ENCODE peak calls at places on chromosomes 1 and 21, in nine cellular contexts. D, W, S, A, C, I, X, T and M are unnamed samples.

GRCh38 chr21:31316488-31317169 is 27.4 kb downstream of the TIAM1 start:
- DNase-seq in D (peak), W (peak), S (no peak), A (peak), C (no peak), I (no peak), X (no peak), T (no peak), M (no peak)

GRCh38 chr1:39754906-39755504 is 16.1 kb downstream of the OXCT2 start:
- DNase-seq in D (peak), W (peak), S (no peak), A (no peak), C (no peak), I (no peak), X (no peak), T (no peak), M (no peak)

GRCh38 chr1:225508538-225509375 is 80.9 kb upstream of the LBR start:
- DNase-seq in D (peak), W (peak), S (peak), A (peak), C (peak), I (peak), X (peak), T (no peak), M (peak)

GRCh38 chr1:155324717-155325595 is 4.3 kb downstream of the RUSC1 start:
- DNase-seq in D (peak), W (peak), S (peak), A (peak), C (peak), I (peak), X (peak), T (peak), M (no peak)

GRCh38 chr1:49045371-49045770 is 268.7 kb upstream of the BEND5 start:
- DNase-seq in D (no peak), W (no peak), S (no peak), A (no peak), C (no peak), I (no peak), X (no peak), T (no peak), M (no peak)

GRCh38 chr1:48495166-48495565 is 23.2 kb upstream of the SPATA6 start:
- DNase-seq in D (no peak), W (no peak), S (no peak), A (no peak), C (no peak), I (no peak), X (no peak), T (no peak), M (no peak)

GRCh38 chr1:238681021-238681420 is 705.3 kb upstream of the CHRM3 start:
- DNase-seq in D (peak), W (peak), S (no peak), A (peak), C (no peak), I (no peak), X (no peak), T (no peak), M (no peak)

GRCh38 chr1:201281573-201281972 is 1.7 kb upstream of the PKP1 start:
- DNase-seq in D (no peak), W (no peak), S (no peak), A (no peak), C (no peak), I (peak), X (no peak), T (no peak), M (no peak)

GRCh38 chr1:29441916-29442668 is 205.8 kb downstream of the PTPRU start:
- DNase-seq in D (no peak), W (no peak), S (no peak), A (no peak), C (no peak), I (no peak), X (no peak), T (no peak), M (no peak)

GRCh38 chr1:172754609-172755008 is 95.7 kb downstream of the FASLG start:
- DNase-seq in D (no peak), W (no peak), S (no peak), A (no peak), C (no peak), I (no peak), X (no peak), T (no peak), M (no peak)

GRCh38 chr1:9859252-9860014 is 35.7 kb upstream of the CLSTN1 start:
- DNase-seq in D (peak), W (no peak), S (no peak), A (peak), C (no peak), I (no peak), X (no peak), T (no peak), M (no peak)

GRCh38 chr1:233105225-233105624 is 154.8 kb downstream of the NTPCR start:
- DNase-seq in D (peak), W (peak), S (no peak), A (peak), C (no peak), I (no peak), X (no peak), T (no peak), M (no peak)

GRCh38 chr1:44747878-44748277 is 8.2 kb downstream of the KIF2C start:
- DNase-seq in D (no peak), W (no peak), S (no peak), A (no peak), C (no peak), I (no peak), X (no peak), T (no peak), M (no peak)

GRCh38 chr21:45248893-45249381 is 38.8 kb downstream of the POFUT2 start:
- DNase-seq in D (peak), W (peak), S (no peak), A (peak), C (no peak), I (no peak), X (no peak), T (peak), M (peak)

GRCh38 chr21:46108827-46109226 is 10.9 kb downstream of the COL6A2 start:
- DNase-seq in D (no peak), W (no peak), S (no peak), A (no peak), C (no peak), I (peak), X (no peak), T (no peak), M (no peak)

GRCh38 chr1:22415489-22415888 is 36.2 kb upstream of the ZBTB40 start:
- DNase-seq in D (no peak), W (no peak), S (no peak), A (no peak), C (no peak), I (no peak), X (no peak), T (no peak), M (no peak)

GRCh38 chr1:90964444-90965035 is 57.3 kb downstream of the ZNF644 start:
- DNase-seq in D (peak), W (peak), S (no peak), A (peak), C (peak), I (no peak), X (peak), T (peak), M (peak)

GRCh38 chr1:36125129-36125991 is at the start of gene COL8A2:
- DNase-seq in D (no peak), W (no peak), S (no peak), A (no peak), C (no peak), I (peak), X (no peak), T (no peak), M (no peak)

GRCh38 chr1:59429651-59430050 is 132.8 kb downstream of the FGGY start:
- DNase-seq in D (no peak), W (no peak), S (no peak), A (no peak), C (no peak), I (no peak), X (no peak), T (no peak), M (no peak)

GRCh38 chr1:157105988-157106812 is 6.6 kb upstream of the ETV3L start:
- DNase-seq in D (peak), W (peak), S (peak), A (peak), C (no peak), I (peak), X (no peak), T (no peak), M (no peak)

GRCh38 chr1:91755176-91755575 is 130.8 kb downstream of the TGFBR3 start:
- DNase-seq in D (no peak), W (peak), S (no peak), A (peak), C (no peak), I (no peak), X (no peak), T (no peak), M (no peak)

GRCh38 chr1:42379794-42380616 is 587 bp upstream of the RIMKLA start:
- DNase-seq in D (peak), W (peak), S (no peak), A (peak), C (no peak), I (no peak), X (peak), T (peak), M (peak)